ENCODE peak calls at places on chromosomes 4 and X, in five cellular contexts. H, P, F, B and J are unnamed samples.
A peak's percentile ranks its signal among the peaks of the same experiment; 100 is the strongest.

GRCh38 chr4:181536196-181536746 is 706.9 kb upstream of the TENM3 start:
- DNase-seq in F (no peak), B (no peak), P (no peak), H (no peak), J (no peak)

GRCh38 chr4:124079174-124079780 is 633.3 kb downstream of the ANKRD50 start:
- DNase-seq in P (no peak), F (no peak), H (no peak), B (no peak), J (no peak)

GRCh38 chr4:792729-793108 is 33.2 kb downstream of the CPLX1 start:
- DNase-seq in H (no peak), P (no peak), F (no peak), B (no peak), J (no peak)

GRCh38 chrX:1392376-1393130 is 640 bp upstream of the SLC25A6 start:
- DNase-seq in P (no peak), F (no peak), B (peak; percentile 84), H (peak; percentile 44), J (no peak)

GRCh38 chr4:108982786-108983185 is 219.9 kb upstream of the ETNPPL start:
- DNase-seq in H (no peak), P (no peak), B (no peak), F (no peak), J (no peak)

GRCh38 chrX:830532-830931 is 199.9 kb downstream of the SHOX start:
- DNase-seq in P (no peak), B (peak; percentile 2), F (no peak), H (no peak), J (no peak)

GRCh38 chr4:70902577-70903281 is 560 bp downstream of the MOB1B start:
- DNase-seq in F (no peak), B (peak; percentile 69), P (no peak), H (no peak), J (no peak)

GRCh38 chr4:135838889-135839288 is 1637.3 kb upstream of the PABPC4L start:
- DNase-seq in B (no peak), P (peak; percentile 11), H (peak; percentile 46), F (peak; percentile 1), J (no peak)

GRCh38 chr4:136283973-136284372 is 1248.3 kb downstream of the PCDH18 start:
- DNase-seq in B (no peak), F (no peak), H (no peak), P (no peak), J (no peak)

GRCh38 chr4:94304365-94304971 is 38.2 kb downstream of the HPGDS start:
- DNase-seq in H (peak; percentile 17), P (no peak), F (no peak), B (no peak), J (no peak)

GRCh38 chr4:1512081-1512737 is 106.0 kb upstream of the NKX1-1 start:
- DNase-seq in P (no peak), F (no peak), H (no peak), B (no peak), J (no peak)

GRCh38 chrX:133913658-133914388 is 71.6 kb downstream of the GPC3 start:
- DNase-seq in P (no peak), B (no peak), F (no peak), H (no peak), J (no peak)

GRCh38 chr4:51842167-51842553 is 793 bp upstream of the DCUN1D4 start:
- DNase-seq in H (no peak), F (no peak), P (no peak), B (no peak), J (no peak)

GRCh38 chr4:1274871-1275270 is 14.8 kb upstream of the MAEA start:
- DNase-seq in H (no peak), F (no peak), B (no peak), P (no peak), J (no peak)

GRCh38 chr4:7769936-7770674 is 169.6 kb downstream of the AFAP1 start:
- DNase-seq in P (no peak), B (no peak), H (no peak), F (no peak), J (no peak)

GRCh38 chr4:165299399-165300060 is 27.9 kb upstream of the MSMO1 start:
- DNase-seq in F (no peak), P (no peak), B (no peak), H (no peak), J (no peak)

GRCh38 chrX:37712458-37712857 is 26.9 kb downstream of the XK start:
- DNase-seq in B (no peak), P (no peak), F (no peak), H (no peak), J (no peak)

GRCh38 chr4:129971419-129971818 is 875.5 kb downstream of the C4orf33 start:
- DNase-seq in F (no peak), B (no peak), H (no peak), P (no peak), J (no peak)

GRCh38 chr4:12712648-12713339 is 771.3 kb downstream of the RAB28 start:
- DNase-seq in H (no peak), B (no peak), P (no peak), F (no peak), J (no peak)

GRCh38 chrX:25277574-25277973 is 261.8 kb upstream of the ARX start:
- DNase-seq in B (no peak), F (no peak), P (no peak), H (no peak), J (no peak)

GRCh38 chrX:6041630-6042029 is 187.0 kb downstream of the NLGN4X start:
- DNase-seq in P (no peak), B (no peak), H (no peak), F (no peak), J (no peak)

GRCh38 chr4:6795821-6796220 is 13.3 kb downstream of the KIAA0232 start:
- DNase-seq in H (no peak), P (no peak), B (no peak), F (no peak), J (no peak)

GRCh38 chr4:915041-915474 is 17.1 kb downstream of the GAK start:
- DNase-seq in H (no peak), B (no peak), P (no peak), F (no peak), J (no peak)

GRCh38 chrX:105706041-105706440 is 116.3 kb upstream of the NRK start:
- DNase-seq in H (no peak), P (no peak), F (no peak), B (no peak), J (no peak)

GRCh38 chr4:147651563-147651962 is 32.4 kb downstream of the PRMT9 start:
- DNase-seq in P (no peak), B (no peak), F (no peak), H (no peak), J (no peak)

GRCh38 chrX:6228720-6229119 is at the start of gene NLGN4X:
- DNase-seq in H (no peak), F (peak; percentile 58), B (no peak), P (no peak), J (no peak)

GRCh38 chr4:185773419-185773818 is 38.6 kb downstream of the SORBS2 start:
- DNase-seq in P (no peak), F (no peak), H (no peak), B (no peak), J (no peak)

GRCh38 chrX:118536687-118537461 is 41.3 kb downstream of the DOCK11 start:
- DNase-seq in F (no peak), H (no peak), P (no peak), B (no peak), J (no peak)

GRCh38 chr4:146976145-146976544 is 30.5 kb upstream of the TTC29 start:
- DNase-seq in H (no peak), B (no peak), P (no peak), F (no peak), J (no peak)

GRCh38 chr4:122764071-122764807 is 31.7 kb downstream of the BBS12 start:
- DNase-seq in F (no peak), H (no peak), B (no peak), P (no peak), J (no peak)

GRCh38 chr4:94680131-94680862 is 77.5 kb upstream of the BMPR1B start:
- DNase-seq in B (no peak), F (no peak), P (no peak), H (no peak), J (no peak)

GRCh38 chr4:101037938-101038413 is 309.4 kb downstream of the PPP3CA start:
- DNase-seq in B (no peak), P (no peak), H (no peak), F (no peak), J (no peak)

GRCh38 chr4:28179126-28179525 is 1318.5 kb downstream of the STIM2 start:
- DNase-seq in F (no peak), P (no peak), B (no peak), H (no peak), J (no peak)

GRCh38 chr4:34181311-34181808 is 2063.0 kb downstream of the ARAP2 start:
- DNase-seq in B (no peak), H (no peak), P (no peak), F (no peak), J (no peak)

GRCh38 chr4:2007804-2008670 is 737 bp downstream of the NELFA start:
- DNase-seq in F (no peak), P (no peak), B (no peak), H (no peak), J (no peak)

GRCh38 chr4:54384563-54384962 is 155.5 kb downstream of the PDGFRA start:
- DNase-seq in H (no peak), F (no peak), P (no peak), B (no peak), J (no peak)

GRCh38 chr4:126271266-126271665 is 956.5 kb downstream of the FAT4 start:
- DNase-seq in P (no peak), B (no peak), H (no peak), F (no peak), J (no peak)